ENCODE peak calls at places on chromosome 7, in five cellular contexts. T is tibial artery, Y is astrocyte of the spinal cord, A is cardiac muscle cell, D is AG04450. W is an unnamed sample.

GRCh38 chr7:92745241-92745640 is 91.1 kb downstream of the CDK6 start:
- DNase-seq in T (no peak), Y (no peak), A (no peak), D (no peak), W (no peak)

GRCh38 chr7:92135100-92135429 is 788 bp upstream of the CYP51A1 start:
- DNase-seq in T (no peak), Y (no peak), A (peak), D (no peak), W (no peak)

GRCh38 chr7:105246195-105247078 is 142.3 kb downstream of the SRPK2 start:
- DNase-seq in T (no peak), Y (no peak), A (no peak), D (no peak), W (no peak)

GRCh38 chr7:14839307-14839706 is 63.2 kb downstream of the DGKB start:
- DNase-seq in T (no peak), Y (no peak), A (no peak), D (no peak), W (no peak)

GRCh38 chr7:1607686-1608085 is 37.9 kb upstream of the PSMG3 start:
- DNase-seq in T (no peak), Y (no peak), A (peak), D (no peak), W (no peak)

GRCh38 chr7:128879939-128880746 is 17.5 kb downstream of the ATP6V1F start:
- DNase-seq in T (no peak), Y (peak), A (peak), D (no peak), W (no peak)

GRCh38 chr7:22364910-22365309 is 8.0 kb upstream of the RAPGEF5 start:
- DNase-seq in T (no peak), Y (no peak), A (no peak), D (no peak), W (no peak)

GRCh38 chr7:151315038-151315655 is 26.5 kb upstream of the NUB1 start:
- DNase-seq in T (peak), Y (peak), A (peak), D (peak), W (peak)

GRCh38 chr7:25615005-25615404 is 386.7 kb upstream of the NPVF start:
- DNase-seq in T (no peak), Y (no peak), A (peak), D (no peak), W (no peak)

GRCh38 chr7:102012941-102013461 is 195.6 kb downstream of the CUX1 start:
- DNase-seq in T (no peak), Y (peak), A (no peak), D (peak), W (no peak)

GRCh38 chr7:30349170-30349569 is 64.8 kb downstream of the ZNRF2 start:
- DNase-seq in T (no peak), Y (no peak), A (no peak), D (no peak), W (no peak)

GRCh38 chr7:150978136-150978789 is at the start of gene KCNH2:
- DNase-seq in T (no peak), Y (no peak), A (peak), D (no peak), W (no peak)

GRCh38 chr7:157545681-157546060 is 208.9 kb downstream of the DNAJB6 start:
- DNase-seq in T (peak), Y (no peak), A (no peak), D (no peak), W (no peak)

GRCh38 chr7:149707448-149707886 is 65.9 kb downstream of the ZNF467 start:
- DNase-seq in T (no peak), Y (no peak), A (no peak), D (no peak), W (no peak)

GRCh38 chr7:35605760-35606159 is 89.2 kb downstream of the HERPUD2 start:
- DNase-seq in T (no peak), Y (peak), A (no peak), D (peak), W (no peak)

GRCh38 chr7:85750454-85750949 is 563.6 kb upstream of the SEMA3D start:
- DNase-seq in T (no peak), Y (peak), A (peak), D (no peak), W (no peak)

GRCh38 chr7:11931306-11931705 is 99.3 kb upstream of the THSD7A start:
- DNase-seq in T (no peak), Y (no peak), A (no peak), D (no peak), W (no peak)

GRCh38 chr7:27112960-27113949 is 10.8 kb upstream of the HOXA2 start:
- DNase-seq in T (no peak), Y (peak), A (peak), D (peak), W (no peak)

GRCh38 chr7:117269895-117270294 is 53.0 kb downstream of the WNT2 start:
- DNase-seq in T (no peak), Y (peak), A (no peak), D (no peak), W (no peak)

GRCh38 chr7:17153571-17153970 is 144.9 kb upstream of the AHR start:
- DNase-seq in T (no peak), Y (no peak), A (no peak), D (no peak), W (no peak)

GRCh38 chr7:139620676-139621344 is 97.3 kb downstream of the CLEC2L start:
- DNase-seq in T (no peak), Y (no peak), A (peak), D (no peak), W (no peak)

GRCh38 chr7:98777051-98777450 is 92.8 kb downstream of the TMEM130 start:
- DNase-seq in T (no peak), Y (no peak), A (no peak), D (no peak), W (no peak)

GRCh38 chr7:149795126-149795525 is 21.7 kb upstream of the ZNF467 start:
- DNase-seq in T (no peak), Y (no peak), A (no peak), D (no peak), W (no peak)

GRCh38 chr7:69564454-69565417 is 33.5 kb upstream of the AUTS2 start:
- DNase-seq in T (no peak), Y (peak), A (peak), D (no peak), W (no peak)

GRCh38 chr7:73615886-73616285 is 8.4 kb downstream of the MLXIPL start:
- DNase-seq in T (no peak), Y (no peak), A (no peak), D (no peak), W (no peak)

GRCh38 chr7:147376152-147376551 is 1214.4 kb upstream of the C7orf33 start:
- DNase-seq in T (no peak), Y (no peak), A (no peak), D (no peak), W (no peak)

GRCh38 chr7:132390705-132391104 is 185.6 kb downstream of the PLXNA4 start:
- DNase-seq in T (no peak), Y (peak), A (no peak), D (peak), W (no peak)

GRCh38 chr7:153447021-153447420 is 605.2 kb upstream of the DPP6 start:
- DNase-seq in T (no peak), Y (no peak), A (no peak), D (no peak), W (no peak)

DNA sequence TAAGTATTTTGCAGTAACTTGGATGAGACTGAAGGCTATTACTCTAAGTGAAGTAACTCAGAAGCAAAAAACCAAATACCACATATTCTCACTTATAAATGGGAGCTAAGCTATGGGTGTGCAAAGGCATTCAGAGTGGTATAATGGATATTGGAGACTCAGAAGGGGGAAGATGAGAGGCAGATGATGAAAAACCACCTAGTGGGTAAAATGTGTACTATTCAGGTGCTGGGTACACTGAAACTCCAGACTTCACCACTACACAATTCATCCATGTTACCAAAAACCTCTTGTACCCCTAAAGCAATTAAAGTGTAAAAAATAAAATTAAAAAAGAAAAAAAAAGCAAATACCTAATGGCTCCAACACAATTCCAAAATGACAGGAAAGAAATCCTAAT is 351.7 kb downstream of the NXPH1 start:
- DNase-seq in T (no peak), Y (no peak), A (no peak), D (no peak), W (no peak)
- TF ChIP-seq CTCF in T (no peak), Y (no peak), A (no peak), D (no peak), W (no peak)

DNA sequence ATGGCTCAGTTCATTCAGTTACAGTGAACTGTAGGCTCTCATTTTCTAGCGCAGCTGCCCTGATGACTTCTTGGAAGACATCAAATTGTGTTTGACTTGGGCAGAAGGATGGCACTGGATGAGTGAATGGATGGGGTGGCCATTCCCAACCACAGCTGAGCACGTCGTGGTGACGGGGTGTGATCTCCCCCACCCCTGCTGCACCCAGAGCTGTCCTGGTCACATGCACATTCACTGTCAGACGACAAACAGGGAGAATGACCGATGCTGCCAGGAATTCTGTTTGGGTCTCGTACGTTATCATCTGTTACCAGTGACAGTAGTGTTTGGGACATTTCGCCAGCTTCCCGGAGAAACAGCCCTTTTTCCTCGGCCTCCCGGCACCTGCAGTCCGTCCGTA is 623.2 kb downstream of the SDK1 start:
- DNase-seq in T (no peak), Y (no peak), A (no peak), D (no peak), W (no peak)
- TF ChIP-seq CTCF in T (no peak), Y (no peak), A (no peak), D (no peak), W (no peak)

GRCh38 chr7:77415822-77416620 is at the start of gene GSAP:
- DNase-seq in T (peak), Y (no peak), A (peak), D (no peak), W (peak)
- TF ChIP-seq CTCF in T (no peak), Y (no peak), A (no peak), D (no peak), W (no peak)

GRCh38 chr7:28546067-28546466 is 133.7 kb downstream of the CREB5 start:
- DNase-seq in T (no peak), Y (no peak), A (no peak), D (no peak), W (no peak)
- TF ChIP-seq CTCF in T (no peak), Y (no peak), A (no peak), D (no peak), W (no peak)

GRCh38 chr7:107398161-107398560 is 71.7 kb upstream of the GPR22 start:
- DNase-seq in T (no peak), Y (no peak), A (no peak), D (no peak), W (no peak)

GRCh38 chr7:107396990-107397389 is 72.9 kb upstream of the GPR22 start:
- DNase-seq in T (no peak), Y (no peak), A (peak), D (no peak), W (no peak)

GRCh38 chr7:107394301-107394700 is 75.6 kb upstream of the GPR22 start:
- DNase-seq in T (no peak), Y (no peak), A (no peak), D (no peak), W (no peak)

GRCh38 chr7:107394831-107395230 is 75.0 kb upstream of the GPR22 start:
- DNase-seq in T (no peak), Y (peak), A (no peak), D (no peak), W (no peak)

DNA sequence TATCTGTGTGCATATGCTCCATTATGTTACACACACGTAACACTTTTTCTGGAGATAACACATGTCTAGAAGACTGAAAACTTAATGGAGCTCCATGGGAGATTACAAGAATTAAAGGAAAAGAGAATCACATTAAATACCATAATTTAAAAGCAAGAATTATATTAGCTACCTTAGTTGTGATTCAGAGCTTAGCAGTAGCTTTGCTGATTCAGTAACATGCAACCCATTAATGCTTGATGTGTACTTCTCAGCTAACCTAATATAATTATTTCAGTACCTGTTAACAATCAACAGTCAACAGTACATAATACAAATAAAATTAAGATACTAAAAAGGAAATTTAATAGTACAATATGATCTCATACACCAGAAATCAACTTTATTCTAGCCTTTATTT is 73.8 kb upstream of the GPR22 start:
- DNase-seq in T (no peak), Y (no peak), A (no peak), D (no peak), W (no peak)
- TF ChIP-seq CTCF in T (no peak), Y (no peak), A (no peak), D (no peak), W (no peak)

GRCh38 chr7:6556196-6556595 is 4.9 kb upstream of the GRID2IP start:
- DNase-seq in T (no peak), Y (no peak), A (no peak), D (no peak), W (no peak)
- TF ChIP-seq CTCF in T (no peak), Y (no peak), A (no peak), D (no peak), W (no peak)

DNA sequence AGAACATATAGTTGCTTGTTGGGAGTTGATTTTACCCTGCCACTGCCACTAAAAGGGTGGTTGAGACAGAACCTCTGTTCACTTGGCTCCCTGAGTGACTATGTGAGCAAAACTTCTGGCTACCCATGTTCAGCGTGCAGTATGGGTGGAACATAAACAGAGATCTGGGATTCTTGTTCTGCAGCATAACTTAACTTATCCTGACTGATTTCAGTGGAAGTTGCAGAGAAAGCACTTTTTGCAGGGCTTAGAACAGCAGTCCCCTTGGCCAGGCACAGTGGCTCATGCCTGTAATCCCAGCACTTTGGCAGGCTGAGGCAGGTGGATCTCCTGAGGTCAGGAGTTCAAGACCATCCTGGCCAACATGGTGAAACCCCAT is 14.7 kb downstream of the CCL26 start:
- DNase-seq in T (no peak), Y (no peak), A (no peak), D (no peak), W (no peak)
- TF ChIP-seq CTCF in T (no peak), Y (no peak), A (no peak), D (no peak), W (peak)

GRCh38 chr7:55964261-55964801 is at the start of gene NIPSNAP2:
- DNase-seq in T (no peak), Y (peak), A (peak), D (no peak), W (no peak)
- TF ChIP-seq CTCF in T (peak), Y (peak), A (peak), D (peak), W (peak)

GRCh38 chr7:108973075-108973474 is 403.4 kb downstream of the DNAJB9 start:
- DNase-seq in T (no peak), Y (peak), A (peak), D (no peak), W (no peak)
- TF ChIP-seq CTCF in T (no peak), Y (peak), A (no peak), D (no peak), W (no peak)

DNA sequence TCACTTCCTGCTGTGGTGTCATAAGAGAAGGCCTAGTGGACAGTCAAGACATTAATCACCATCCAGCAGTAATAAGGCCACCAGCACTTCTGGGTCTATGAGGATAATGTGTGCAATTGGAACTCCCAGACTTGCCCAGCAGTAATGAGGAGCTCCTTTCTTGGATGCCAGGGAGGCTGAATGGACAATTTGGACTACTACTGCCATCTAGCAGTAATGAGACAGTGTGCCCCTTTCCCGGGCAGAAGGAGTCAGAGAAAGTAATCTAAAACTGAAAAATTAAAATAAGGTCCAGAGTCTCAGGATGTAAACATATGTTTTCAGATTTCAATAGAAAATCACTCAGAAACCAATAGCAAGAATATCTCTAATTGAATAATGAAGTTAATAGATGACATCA is 400.4 kb downstream of the CDC14C start:
- DNase-seq in T (no peak), Y (no peak), A (no peak), D (no peak), W (no peak)
- TF ChIP-seq CTCF in T (no peak), Y (no peak), A (no peak), D (no peak), W (no peak)

W was measured in CD14-positive monocyte.